ENCODE peak calls at places on chromosomes 7 and 10, in nine cellular contexts. H, G, S, U, I, V, J, M and K are unnamed samples.

GRCh38 chr10:35306852-35307251 is 29.5 kb upstream of the CCNY start:
- DNase-seq in G (no peak), S (no peak), V (no peak), M (no peak), H (peak; percentile 41), I (no peak), J (peak; percentile 74), U (no peak), K (peak; percentile 94)

GRCh38 chr10:118518095-118518494 is 77.4 kb downstream of the PRLHR start:
- DNase-seq in S (no peak), J (no peak), V (no peak), I (no peak), G (no peak), U (no peak), M (no peak), H (no peak), K (no peak)

GRCh38 chr7:48594349-48594748 is 330.0 kb upstream of the CDC14C start:
- DNase-seq in U (no peak), G (no peak), S (no peak), V (no peak), M (no peak), I (no peak), H (no peak), J (no peak), K (no peak)

GRCh38 chr7:157547102-157547501 is 210.3 kb downstream of the DNAJB6 start:
- DNase-seq in S (peak; percentile 26), V (no peak), U (no peak), I (no peak), G (no peak), H (no peak), J (peak; percentile 17), M (no peak), K (no peak)

GRCh38 chr10:132961864-132962622 is 19.7 kb upstream of the CFAP46 start:
- DNase-seq in J (peak; percentile 64), H (peak; percentile 57), I (peak; percentile 75), V (peak; percentile 92), G (peak; percentile 83), S (peak; percentile 82), U (peak; percentile 79), M (peak; percentile 72), K (peak; percentile 66)

GRCh38 chr7:43726466-43726865 is 2.9 kb downstream of the COA1 start:
- DNase-seq in J (no peak), H (peak; percentile 63), G (no peak), U (no peak), V (no peak), S (no peak), I (no peak), M (no peak), K (no peak)

GRCh38 chr7:95690367-95690947 is 81.9 kb upstream of the DYNC1I1 start:
- DNase-seq in G (no peak), H (peak; percentile 18), I (no peak), J (no peak), V (no peak), U (no peak), M (no peak), S (no peak), K (no peak)

GRCh38 chr7:47337021-47337492 is 244.9 kb downstream of the TNS3 start:
- DNase-seq in H (peak; percentile 16), I (no peak), J (no peak), U (no peak), V (no peak), G (no peak), S (no peak), M (no peak), K (no peak)

GRCh38 chr7:27064169-27064568 is 31.6 kb downstream of the HOXA1 start:
- DNase-seq in S (no peak), I (no peak), V (no peak), M (no peak), J (no peak), G (no peak), H (peak; percentile 30), U (no peak), K (no peak)

GRCh38 chr7:1546909-1547776 is 8.9 kb downstream of the TMEM184A start:
- DNase-seq in M (no peak), G (no peak), I (no peak), J (no peak), H (no peak), U (peak; percentile 77), S (no peak), V (no peak), K (no peak)

GRCh38 chr10:78437407-78437768 is 403.7 kb downstream of the RPS24 start:
- DNase-seq in M (no peak), J (no peak), I (peak; percentile 38), V (no peak), G (no peak), S (no peak), H (no peak), U (no peak), K (no peak)

GRCh38 chr10:78438094-78438906 is 404.6 kb downstream of the RPS24 start:
- DNase-seq in I (peak; percentile 63), M (no peak), G (no peak), V (no peak), U (no peak), J (no peak), S (no peak), H (no peak), K (no peak)

GRCh38 chr10:78436706-78437406 is 403.2 kb downstream of the RPS24 start:
- DNase-seq in I (peak; percentile 40), M (no peak), H (no peak), S (no peak), U (no peak), G (no peak), V (no peak), J (no peak), K (no peak)

GRCh38 chr10:78441010-78441409 is 407.3 kb downstream of the RPS24 start:
- DNase-seq in I (no peak), V (no peak), G (no peak), H (no peak), J (no peak), U (no peak), M (no peak), S (no peak), K (no peak)

DNA sequence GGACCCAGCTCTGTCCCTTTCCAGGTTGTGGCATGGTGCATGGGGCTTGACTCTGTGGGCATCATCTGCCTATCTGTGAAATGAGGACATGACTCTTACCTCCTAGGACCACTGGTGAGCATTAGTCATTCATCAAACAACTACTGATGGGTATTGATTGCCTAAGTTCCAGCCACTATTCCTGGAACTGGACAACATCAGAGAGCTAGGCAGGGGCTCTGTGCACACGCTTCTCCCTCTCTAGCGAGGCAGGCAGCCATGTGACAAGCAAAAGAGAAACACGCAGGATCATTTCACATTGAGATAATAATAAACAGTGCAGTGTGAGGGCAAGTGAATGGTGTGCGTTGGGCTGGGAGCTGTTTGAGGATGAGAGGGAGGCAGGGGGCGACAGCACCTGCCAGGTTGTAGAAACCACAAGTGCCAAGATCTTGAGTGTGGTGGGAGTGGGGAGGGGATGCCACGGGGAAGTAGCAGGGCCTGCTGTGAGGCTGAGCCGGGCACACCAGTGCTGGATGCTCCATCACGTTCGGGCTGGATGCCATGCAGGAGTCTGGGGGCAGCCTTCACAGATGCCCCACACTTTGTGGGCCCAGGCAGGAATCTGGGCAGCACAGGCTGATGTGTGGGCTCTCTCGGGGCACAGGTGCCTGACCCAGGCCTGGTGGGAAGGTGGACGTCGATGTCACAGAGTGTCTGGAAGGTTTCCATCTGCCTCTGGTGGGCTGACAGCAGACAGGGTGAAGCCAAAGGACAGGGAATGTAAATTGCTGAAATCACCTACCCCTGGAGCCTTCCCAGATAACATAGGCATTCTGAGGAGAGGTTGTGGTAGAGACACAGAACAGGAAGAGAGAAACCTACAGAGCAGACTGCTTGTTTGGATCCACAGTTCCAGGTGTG is 405.5 kb downstream of the RPS24 start:
- DNase-seq in S (no peak), I (peak; percentile 48), V (no peak), H (no peak), J (no peak), M (no peak), U (no peak), G (no peak), K (no peak)
- H3K27ac ChIP-seq in S (no peak overlapping the region), I (no peak overlapping the region), V (no peak overlapping the region), H (no peak overlapping the region), J (no peak overlapping the region), M (no peak overlapping the region), U (no peak overlapping the region), G (no peak overlapping the region), K (no peak overlapping the region)

GRCh38 chr7:32293833-32294232 is 196.3 kb downstream of the LSM5 start:
- DNase-seq in I (no peak), V (no peak), J (no peak), G (no peak), H (no peak), M (no peak), S (no peak), U (peak; percentile 31), K (no peak)

GRCh38 chr7:32299133-32299702 is 191.0 kb downstream of the LSM5 start:
- DNase-seq in S (no peak), V (peak; percentile 73), M (no peak), H (no peak), J (no peak), U (peak; percentile 21), G (peak; percentile 74), I (no peak), K (no peak)

GRCh38 chr7:32301427-32301826 is 188.8 kb downstream of the LSM5 start:
- DNase-seq in G (no peak), V (no peak), U (no peak), H (no peak), M (no peak), J (no peak), S (no peak), I (no peak), K (no peak)

GRCh38 chr7:32298403-32299132 is 191.6 kb downstream of the LSM5 start:
- DNase-seq in S (peak; percentile 74), I (no peak), V (no peak), U (peak; percentile 60), M (no peak), H (no peak), J (no peak), G (no peak), K (no peak)
- H3K27ac ChIP-seq in S (no peak overlapping the region), I (peak overlapping the region; percentile 25), V (no peak overlapping the region), U (no peak overlapping the region), M (no peak overlapping the region), H (no peak overlapping the region), J (no peak overlapping the region), G (peak overlapping the region; percentile 51), K (no peak overlapping the region)

DNA sequence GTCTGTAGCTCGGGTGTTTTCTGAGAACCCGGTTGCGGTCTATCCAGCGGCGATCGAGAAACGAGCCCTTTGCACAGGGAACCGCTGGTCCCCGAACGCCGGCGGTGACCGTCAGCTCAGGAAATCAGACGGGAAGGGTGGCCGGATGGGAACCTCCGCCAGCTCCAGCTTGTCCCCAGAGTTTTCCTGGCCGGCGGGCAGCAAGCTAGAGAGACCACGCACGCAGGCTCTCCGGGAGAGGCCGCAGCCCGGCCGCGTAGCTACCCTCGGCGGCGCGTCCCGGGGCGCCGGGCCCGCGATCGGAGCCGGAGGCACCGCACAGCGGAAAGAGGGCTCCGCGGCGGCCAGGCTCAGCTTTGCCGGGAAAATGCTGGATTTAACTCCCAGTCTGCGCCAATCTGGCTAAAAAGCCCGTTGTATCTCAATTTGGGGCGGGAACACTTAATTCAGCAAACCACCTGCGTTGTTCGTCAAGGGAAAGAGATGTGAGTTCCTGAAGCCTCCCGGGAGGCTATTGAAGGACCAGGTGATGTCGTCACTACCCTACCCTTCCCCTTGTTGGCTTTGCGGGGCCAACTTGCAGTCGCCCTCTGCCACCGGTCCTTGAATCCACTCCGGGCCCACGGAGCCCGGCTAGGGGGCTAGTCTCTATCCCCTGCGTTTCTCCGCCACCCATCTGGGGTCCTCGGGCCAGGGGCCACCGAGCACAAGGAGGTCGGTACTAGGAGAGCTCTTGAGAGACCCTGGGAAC is 859 bp upstream of the CH25H start:
- DNase-seq in V (peak; percentile 59), U (peak; percentile 61), S (peak; percentile 87), J (peak; percentile 69), G (peak; percentile 62), I (peak; percentile 78), M (peak; percentile 30), H (no peak), K (no peak)
- H3K27ac ChIP-seq in V (no peak overlapping the region), U (peak overlapping the region; percentile 46), S (peak overlapping the region; percentile 83), J (peak overlapping the region; percentile 66), G (peak overlapping the region; percentile 63), I (peak overlapping the region; percentile 50), M (no peak overlapping the region), H (no peak overlapping the region), K (no peak overlapping the region)

GRCh38 chr7:21939136-21939857 is 6.4 kb downstream of the CDCA7L start:
- DNase-seq in U (no peak), V (no peak), I (no peak), G (no peak), M (peak; percentile 66), S (no peak), J (no peak), H (peak; percentile 60), K (no peak)
- H3K27ac ChIP-seq in U (no peak overlapping the region), V (no peak overlapping the region), I (no peak overlapping the region), G (peak overlapping the region; percentile 88), M (no peak overlapping the region), S (no peak overlapping the region), J (no peak overlapping the region), H (peak overlapping the region; percentile 21), K (no peak overlapping the region)